ENCODE peak calls at places on chromosomes 11 and 22, in seven cellular contexts. D is uterus; G is upper lobe of right lung; H is effector memory CD4-positive, alpha-beta T cell; W is H9; S is body of pancreas; Q is heart right ventricle. Z is an unnamed sample. For H3K27me3, the result is how much of the 10 kb centered on the place peaks cover.

GRCh38 chr22:36149464-36149863 is 11.1 kb downstream of the APOL3 start:
- DNase-seq in D (no peak), G (no peak), H (no peak), W (peak), S (no peak), Q (no peak), Z (no peak)

GRCh38 chr11:68146010-68146540 is 24.9 kb upstream of the CHKA start:
- DNase-seq in D (peak), G (peak), H (no peak), W (no peak), S (peak), Q (peak), Z (peak)

GRCh38 chr22:25702571-25703167 is 39.3 kb upstream of the MYO18B start:
- DNase-seq in D (no peak), G (no peak), H (no peak), W (no peak), S (no peak), Q (no peak), Z (no peak)

GRCh38 chr22:43993072-43993760 is 30.9 kb upstream of the PARVB start:
- DNase-seq in D (peak), G (peak), H (peak), W (peak), S (peak), Q (peak), Z (peak)

GRCh38 chr11:17864478-17864941 is 129.9 kb downstream of the KCNC1 start:
- DNase-seq in D (no peak), G (no peak), H (no peak), W (peak), S (peak), Q (no peak), Z (no peak)

GRCh38 chr11:63938481-63939350 is at the start of gene NAA40:
- DNase-seq in D (peak), G (peak), H (peak), W (peak), S (peak), Q (peak), Z (peak)

GRCh38 chr22:20015971-20016733 is 471 bp downstream of the ARVCF start:
- DNase-seq in D (no peak), G (peak), H (peak), W (peak), S (peak), Q (peak), Z (no peak)

GRCh38 chr11:96341237-96342130 is 1.5 kb downstream of the MAML2 start:
- DNase-seq in D (peak), G (peak), H (peak), W (peak), S (peak), Q (peak), Z (no peak)

GRCh38 chr11:44978961-44979331 is 28.3 kb upstream of the TP53I11 start:
- DNase-seq in D (no peak), G (no peak), H (no peak), W (no peak), S (peak), Q (no peak), Z (no peak)

GRCh38 chr11:126703661-126704060 is 296.9 kb downstream of the KIRREL3 start:
- DNase-seq in D (no peak), G (no peak), H (no peak), W (no peak), S (no peak), Q (no peak), Z (no peak)

GRCh38 chr11:128502736-128503135 is 84.6 kb downstream of the ETS1 start:
- DNase-seq in D (no peak), G (no peak), H (no peak), W (no peak), S (no peak), Q (no peak), Z (no peak)

GRCh38 chr11:128505449-128506058 is 81.8 kb downstream of the ETS1 start:
- DNase-seq in D (no peak), G (no peak), H (no peak), W (no peak), S (no peak), Q (no peak), Z (no peak)

GRCh38 chr11:128501576-128502549 is 85.5 kb downstream of the ETS1 start:
- DNase-seq in D (no peak), G (no peak), H (no peak), W (no peak), S (peak), Q (no peak), Z (no peak)

GRCh38 chr11:128504489-128504888 is 82.9 kb downstream of the ETS1 start:
- DNase-seq in D (no peak), G (no peak), H (no peak), W (no peak), S (no peak), Q (no peak), Z (no peak)

DNA sequence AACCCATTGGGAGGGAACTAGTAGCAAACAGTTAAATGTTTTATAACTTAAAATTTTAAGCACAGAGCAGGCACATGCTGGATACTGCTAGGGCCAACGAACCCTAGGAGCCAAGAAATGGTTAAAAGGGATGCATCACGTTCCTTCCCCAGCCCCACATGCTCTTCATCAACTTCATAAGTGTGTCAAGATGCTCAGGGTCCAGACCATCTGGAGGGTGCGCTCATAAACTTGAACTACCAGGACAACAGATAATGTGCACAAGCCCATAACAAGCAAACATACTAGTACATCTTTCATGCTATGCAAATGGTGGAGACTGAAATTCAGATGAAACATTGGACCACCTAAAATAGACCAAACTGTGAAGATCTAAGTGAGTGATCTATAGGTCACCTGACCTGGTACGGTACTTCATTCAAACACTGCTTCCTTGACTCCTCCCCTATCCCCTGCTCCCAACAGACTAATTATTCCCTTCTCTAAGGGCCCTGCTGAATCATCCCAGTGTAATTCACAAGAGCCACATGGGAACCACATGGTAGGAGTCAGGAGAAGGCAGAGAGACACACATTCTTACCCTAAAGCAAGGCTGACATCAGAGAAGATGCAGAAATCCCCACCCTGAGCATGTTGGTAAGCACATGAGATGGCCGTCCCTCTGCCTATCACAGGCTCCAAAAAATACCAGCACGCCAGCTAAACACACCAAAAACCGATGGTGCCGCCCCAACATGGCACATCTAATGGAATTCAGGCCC is 83.9 kb downstream of the ETS1 start:
- DNase-seq in D (no peak), G (no peak), H (no peak), W (no peak), S (no peak), Q (no peak), Z (no peak)
- H3K27ac ChIP-seq in D (peak), G (no peak), H (peak), W (no peak), S (no peak), Q (peak), Z (no peak)

DNA sequence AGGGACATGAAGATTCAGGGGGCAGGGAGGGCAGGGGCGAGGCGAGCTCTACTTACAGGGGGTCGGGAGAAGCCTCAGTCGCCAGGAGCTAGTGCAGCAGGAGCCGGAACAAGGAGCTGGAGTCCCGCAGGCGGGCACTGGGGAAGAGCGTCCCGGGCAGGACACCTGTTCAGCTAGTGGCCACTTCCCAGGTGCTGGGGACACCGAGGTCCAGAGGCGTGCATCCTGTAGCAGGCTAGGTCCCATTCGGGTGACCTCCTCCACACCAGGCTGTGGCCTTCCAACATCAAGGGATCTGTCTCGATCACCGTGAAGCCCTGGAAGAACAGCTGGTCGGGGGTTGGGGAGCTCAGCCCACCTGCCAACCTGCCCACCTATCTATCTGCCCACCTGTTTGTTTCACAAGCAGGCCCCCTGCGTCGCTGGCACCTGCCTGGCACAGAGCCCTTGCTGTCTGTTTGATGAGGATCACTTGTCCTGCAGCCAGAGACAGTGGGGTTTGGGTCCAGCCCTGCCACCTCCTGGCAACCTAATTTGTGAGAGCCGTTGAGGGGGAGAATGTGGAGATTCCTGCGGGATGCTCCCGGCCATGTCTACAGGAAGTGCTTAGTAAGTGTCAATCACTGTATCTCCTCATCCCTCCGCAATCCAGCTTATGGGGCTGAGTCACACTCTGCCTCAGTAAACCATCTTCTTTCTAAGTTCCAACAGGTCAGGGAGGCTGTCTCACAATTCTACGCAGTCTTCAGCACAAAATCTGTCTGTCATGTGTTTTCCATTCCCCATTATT is 940.9 kb downstream of the BRD1 start:
- DNase-seq in D (no peak), G (peak), H (no peak), W (peak), S (no peak), Q (no peak), Z (no peak)
- H3K27me3 ChIP-seq in D (under half), G (under half), H (under half), W (under half), S (under half), Q (under half), Z (under half)

DNA sequence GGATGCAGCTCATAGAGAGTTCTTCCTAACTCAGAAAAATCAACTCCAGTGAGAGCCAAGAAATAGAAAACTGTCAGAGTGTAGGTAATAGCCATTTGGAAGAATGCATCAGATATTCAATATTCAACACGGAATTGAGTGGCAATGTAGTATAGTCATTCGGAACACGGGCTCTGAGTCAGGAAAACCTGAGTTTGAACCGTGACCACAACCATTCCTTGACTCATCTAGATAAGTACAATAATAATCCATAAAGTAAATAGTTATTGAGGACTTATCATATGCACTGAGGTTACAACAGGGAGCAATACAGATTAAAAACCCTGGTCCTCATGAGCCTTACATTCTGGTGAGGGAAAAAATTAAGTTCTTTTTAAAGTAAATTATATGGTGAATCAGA is 62.6 kb upstream of the PHF21A start:
- DNase-seq in D (no peak), G (no peak), H (no peak), W (no peak), S (no peak), Q (no peak), Z (no peak)
- H3K27ac ChIP-seq in D (no peak), G (no peak), H (no peak), W (no peak), S (no peak), Q (no peak), Z (no peak)

DNA sequence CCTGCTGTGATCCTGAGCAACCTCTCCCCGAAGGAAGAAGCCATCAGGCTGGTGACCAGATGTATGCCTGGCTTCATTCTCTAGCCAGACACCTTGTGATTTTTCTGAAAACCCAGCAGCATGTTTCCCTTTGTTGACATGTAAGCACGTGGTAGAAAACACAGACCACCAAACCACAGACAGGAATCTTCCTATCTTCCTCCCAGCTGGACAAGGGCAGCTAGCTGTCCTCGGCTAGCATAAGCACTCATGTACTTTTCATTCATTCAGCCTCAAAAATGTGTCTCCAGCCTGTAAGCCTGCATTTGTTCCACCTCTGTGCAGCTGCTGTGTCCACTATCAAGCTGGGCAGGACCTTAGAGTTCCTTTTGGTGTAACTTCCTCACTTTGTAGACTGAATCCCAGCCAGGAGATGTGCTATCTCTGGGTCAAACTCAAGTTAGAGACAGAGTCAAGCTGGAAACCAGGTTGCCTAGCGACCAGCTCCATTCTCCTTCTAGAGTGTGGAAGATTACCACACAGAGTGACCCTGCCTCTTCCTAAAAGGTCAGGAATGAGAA is 7.2 kb upstream of the CLMP start:
- DNase-seq in D (peak), G (no peak), H (no peak), W (no peak), S (peak), Q (no peak), Z (peak)
- H3K27me3 ChIP-seq in D (under half), G (under half), H (under half), W (under half), S (under half), Q (under half), Z (under half)

DNA sequence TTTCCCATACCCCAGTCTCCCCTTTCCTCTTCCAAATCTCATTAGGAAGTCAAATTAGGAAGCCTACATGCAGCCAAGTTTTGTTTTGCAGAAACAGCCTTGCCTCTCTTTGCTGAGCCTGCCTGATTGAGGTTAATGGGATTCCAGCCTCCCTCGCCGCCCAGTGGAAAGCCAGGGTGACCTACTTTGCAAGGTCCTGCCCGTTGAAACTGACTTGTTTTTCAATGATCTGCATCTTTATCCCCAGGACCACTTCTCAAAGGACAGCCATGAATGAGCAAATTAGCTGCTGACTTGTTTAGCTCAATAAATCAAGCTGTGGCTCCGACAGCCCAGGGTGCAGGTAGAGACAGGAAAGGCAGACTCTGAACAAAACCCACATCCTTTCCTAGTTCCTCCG is 110.4 kb downstream of the RRAS2 start:
- DNase-seq in D (no peak), G (no peak), H (no peak), W (peak), S (no peak), Q (no peak), Z (no peak)
- H3K27ac ChIP-seq in D (no peak), G (no peak), H (no peak), W (no peak), S (no peak), Q (no peak), Z (no peak)